ENCODE peak calls at places on chromosome 5, in eight cellular contexts. C is K562, J is GM20000, Z is fibroblast of mammary gland, X is GM13977, L is thyroid gland, P is BE2C, F is PC-9. H is an unnamed sample.
A peak's percentile ranks its signal among the peaks of the same experiment; 100 is the strongest.

GRCh38 chr5:1033178-1033577 is 24.6 kb downstream of the NKD2 start:
- DNase-seq in C (no peak), J (no peak), Z (no peak), X (no peak), L (no peak), P (peak; percentile 8), F (no peak), H (no peak)

GRCh38 chr5:10034008-10034407 is 215.7 kb downstream of the ATPSCKMT start:
- DNase-seq in C (peak; percentile 6), J (no peak), Z (peak; percentile 21), X (no peak), L (no peak), P (peak; percentile 84), F (no peak), H (no peak)

GRCh38 chr5:158821321-158821720 is 278.4 kb downstream of the EBF1 start:
- DNase-seq in C (no peak), J (peak; percentile 15), Z (no peak), X (no peak), L (no peak), P (no peak), F (no peak), H (no peak)

GRCh38 chr5:57805732-57806131 is 323.1 kb upstream of the ACTBL2 start:
- DNase-seq in C (no peak), J (no peak), Z (peak; percentile 43), X (no peak), L (no peak), P (no peak), F (no peak), H (no peak)

GRCh38 chr5:35229076-35230042 is 928 bp downstream of the PRLR start:
- DNase-seq in C (no peak), J (peak; percentile 66), Z (peak; percentile 8), X (peak; percentile 67), L (peak; percentile 36), P (no peak), F (no peak), H (peak; percentile 49)

GRCh38 chr5:17808566-17808965 is 174.3 kb downstream of the TAF11L14 start:
- DNase-seq in C (no peak), J (no peak), Z (no peak), X (no peak), L (no peak), P (no peak), F (no peak), H (no peak)

GRCh38 chr5:72138943-72139467 is 31.7 kb downstream of the MAP1B start:
- DNase-seq in C (peak; percentile 44), J (no peak), Z (peak; percentile 98), X (no peak), L (no peak), P (peak; percentile 38), F (no peak), H (no peak)

GRCh38 chr5:181099453-181100086 is 31.4 kb downstream of the OR2V1 start:
- DNase-seq in C (peak; percentile 38), J (peak; percentile 27), Z (no peak), X (no peak), L (no peak), P (no peak), F (no peak), H (no peak)

GRCh38 chr5:10836991-10837390 is 76.0 kb upstream of the DAP start:
- DNase-seq in C (no peak), J (peak; percentile 0), Z (peak; percentile 77), X (no peak), L (no peak), P (no peak), F (no peak), H (no peak)

GRCh38 chr5:135694906-135695305 is 116.1 kb upstream of the CXCL14 start:
- DNase-seq in C (no peak), J (no peak), Z (no peak), X (no peak), L (no peak), P (no peak), F (no peak), H (no peak)

GRCh38 chr5:73278693-73279092 is 105.7 kb downstream of the TMEM174 start:
- DNase-seq in C (no peak), J (no peak), Z (no peak), X (no peak), L (no peak), P (no peak), F (peak; percentile 90), H (no peak)

GRCh38 chr5:93252165-93252564 is 328.9 kb downstream of the NR2F1-AS1 start:
- DNase-seq in C (no peak), J (no peak), Z (peak; percentile 24), X (no peak), L (no peak), P (peak; percentile 19), F (no peak), H (no peak)

GRCh38 chr5:180792287-180792964 is 10.2 kb downstream of the MGAT1 start:
- DNase-seq in C (no peak), J (no peak), Z (no peak), X (no peak), L (no peak), P (no peak), F (no peak), H (no peak)

GRCh38 chr5:160357861-160358411 is 12.5 kb downstream of the C1QTNF2 start:
- DNase-seq in C (no peak), J (no peak), Z (no peak), X (no peak), L (no peak), P (no peak), F (no peak), H (no peak)

GRCh38 chr5:75040973-75041372 is 11.4 kb downstream of the GCNT4 start:
- DNase-seq in C (no peak), J (no peak), Z (peak; percentile 63), X (no peak), L (no peak), P (no peak), F (no peak), H (no peak)

DNA sequence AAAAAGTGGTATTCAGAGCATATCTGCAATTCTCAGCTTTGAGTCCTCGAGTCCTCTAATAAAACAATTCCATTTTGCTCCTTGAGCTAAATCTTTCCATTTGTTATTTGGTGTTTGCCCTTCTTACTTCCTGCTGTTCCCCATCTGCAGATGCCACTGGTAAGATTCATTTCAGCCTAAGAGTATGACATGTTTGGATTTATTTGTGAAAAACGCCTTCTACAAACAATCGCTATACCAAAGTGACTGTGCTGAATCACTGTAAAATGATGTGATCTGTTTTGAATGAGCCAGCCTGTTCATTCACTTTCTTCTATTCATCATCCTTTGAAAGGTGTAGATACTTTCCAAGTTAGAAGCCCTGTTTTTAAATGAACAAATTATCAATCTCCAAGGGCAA is 27.7 kb downstream of the KCTD16 start:
- DNase-seq in C (no peak), J (no peak), Z (peak; percentile 50), X (no peak), L (no peak), P (no peak), F (peak; percentile 82), H (no peak)
- TF ChIP-seq CTCF in C (no peak), J (no peak), Z (no peak), X (no peak), L (no peak), P (no peak), F (no peak), H (no peak)

GRCh38 chr5:112551437-112552018 is 132.5 kb upstream of the EPB41L4A start:
- DNase-seq in C (peak; percentile 75), J (peak; percentile 52), Z (peak; percentile 73), X (peak; percentile 43), L (peak; percentile 25), P (peak; percentile 53), F (no peak), H (peak; percentile 19)

GRCh38 chr5:112546946-112547647 is 128.0 kb upstream of the EPB41L4A start:
- DNase-seq in C (peak; percentile 14), J (no peak), Z (no peak), X (no peak), L (no peak), P (no peak), F (no peak), H (no peak)

GRCh38 chr5:112549605-112550161 is 130.6 kb upstream of the EPB41L4A start:
- DNase-seq in C (peak; percentile 75), J (no peak), Z (no peak), X (no peak), L (no peak), P (no peak), F (no peak), H (no peak)

GRCh38 chr5:112549127-112549526 is 130.1 kb upstream of the EPB41L4A start:
- DNase-seq in C (no peak), J (no peak), Z (no peak), X (no peak), L (no peak), P (no peak), F (no peak), H (no peak)

GRCh38 chr5:112548246-112548982 is 129.3 kb upstream of the EPB41L4A start:
- DNase-seq in C (peak; percentile 95), J (no peak), Z (peak; percentile 46), X (no peak), L (peak; percentile 31), P (no peak), F (no peak), H (no peak)
- TF ChIP-seq CTCF in C (no peak), J (no peak), Z (no peak), X (no peak), L (no peak), P (no peak), F (no peak), H (no peak)

DNA sequence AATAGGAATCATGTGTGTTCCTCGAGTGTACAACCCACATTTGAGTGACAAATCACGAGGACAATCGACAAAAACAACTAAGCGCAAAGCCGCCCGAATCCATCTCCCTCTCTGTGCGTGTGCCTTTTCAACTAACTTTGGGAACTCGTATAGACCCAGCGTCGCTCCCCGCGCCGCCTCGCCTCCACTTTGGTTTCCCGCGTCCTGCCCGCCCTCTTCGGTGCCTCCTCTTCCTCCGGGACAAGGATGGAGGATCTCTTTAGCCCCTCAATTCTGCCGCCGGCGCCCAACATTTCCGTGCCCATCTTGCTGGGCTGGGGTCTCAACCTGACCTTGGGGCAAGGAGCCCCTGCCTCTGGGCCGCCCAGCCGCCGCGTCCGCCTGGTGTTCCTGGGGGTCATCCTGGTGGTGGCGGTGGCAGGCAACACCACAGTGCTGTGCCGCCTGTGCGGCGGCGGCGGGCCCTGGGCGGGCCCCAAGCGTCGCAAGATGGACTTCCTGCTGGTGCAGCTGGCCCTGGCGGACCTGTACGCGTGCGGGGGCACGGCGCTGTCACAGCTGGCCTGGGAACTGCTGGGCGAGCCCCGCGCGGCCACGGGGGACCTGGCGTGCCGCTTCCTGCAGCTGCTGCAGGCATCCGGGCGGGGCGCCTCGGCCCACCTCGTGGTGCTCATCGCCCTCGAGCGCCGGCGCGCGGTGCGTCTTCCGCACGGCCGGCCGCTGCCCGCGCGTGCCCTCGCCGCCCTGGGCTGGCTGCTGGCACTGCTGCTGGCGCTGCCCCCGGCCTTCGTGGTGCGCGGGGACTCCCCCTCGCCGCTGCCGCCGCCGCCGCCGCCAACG is at the start of gene GPR150:
- DNase-seq in C (no peak), J (peak; percentile 84), Z (peak; percentile 38), X (peak; percentile 79), L (peak; percentile 28), P (peak; percentile 86), F (peak; percentile 39), H (peak; percentile 48)
- TF ChIP-seq CTCF in C (no peak), J (no peak), Z (no peak), X (peak; percentile 38), L (no peak), P (no peak), F (no peak), H (peak; percentile 18)

DNA sequence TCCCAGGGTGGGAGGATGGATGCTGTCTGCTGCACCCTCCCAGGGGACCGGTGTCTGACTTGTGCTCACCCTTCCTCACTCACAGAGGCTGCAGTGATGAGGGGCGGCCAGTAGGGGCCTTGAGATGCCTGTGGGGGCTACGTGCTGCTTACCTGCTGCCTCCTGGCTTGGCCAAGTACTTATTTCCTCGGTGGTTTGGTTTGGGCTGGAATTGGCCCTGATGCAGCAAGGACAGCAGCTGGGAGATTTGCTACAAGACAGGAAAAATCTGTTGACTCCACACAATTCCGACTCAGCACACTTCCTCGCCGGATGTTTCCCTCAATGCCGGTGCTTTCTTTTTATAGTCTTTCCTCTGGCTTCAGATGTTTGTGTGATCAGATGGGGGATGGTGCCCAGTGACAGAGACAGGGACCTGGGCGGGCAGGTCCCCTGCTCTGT is 6.6 kb downstream of the PCDH12 start:
- DNase-seq in C (peak; percentile 43), J (peak; percentile 73), Z (no peak), X (peak; percentile 73), L (no peak), P (peak; percentile 66), F (no peak), H (no peak)
- TF ChIP-seq CTCF in C (peak; percentile 37), J (peak; percentile 18), Z (peak; percentile 29), X (peak; percentile 54), L (no peak), P (peak; percentile 67), F (peak; percentile 46), H (peak; percentile 59)